ENCODE peak calls at places on chromosomes 4 and X, in seven cellular contexts. One of them, this sample, is unnamed.

GRCh38 chrX:97602465-97603258 is 719.0 kb downstream of the RPA4 start:
- DNase-seq in PC-9: no peak
- DNase-seq in AG10803: no peak
- DNase-seq in fibroblast of mammary gland: no peak
- DNase-seq in tibial artery: no peak
- DNase-seq in A549: no peak
- DNase-seq in neural progenitor cell: no peak
- DNase-seq in this sample: no peak

GRCh38 chrX:52933213-52933612 is 25.1 kb downstream of the FAM156A start:
- DNase-seq in A549: no peak
- DNase-seq in AG10803: no peak
- DNase-seq in PC-9: no peak
- DNase-seq in fibroblast of mammary gland: no peak
- DNase-seq in neural progenitor cell: no peak
- DNase-seq in tibial artery: no peak
- DNase-seq in this sample: peak

GRCh38 chr4:153465145-153465544 is 1.0 kb upstream of the TMEM131L start:
- DNase-seq in tibial artery: no peak
- DNase-seq in PC-9: no peak
- DNase-seq in AG10803: no peak
- DNase-seq in fibroblast of mammary gland: no peak
- DNase-seq in neural progenitor cell: no peak
- DNase-seq in A549: no peak
- DNase-seq in this sample: no peak

GRCh38 chr4:5758741-5759140 is 47.7 kb downstream of the EVC start:
- DNase-seq in neural progenitor cell: no peak
- DNase-seq in A549: peak
- DNase-seq in tibial artery: no peak
- DNase-seq in PC-9: peak
- DNase-seq in AG10803: peak
- DNase-seq in fibroblast of mammary gland: peak
- DNase-seq in this sample: no peak

GRCh38 chr4:76376534-76376933 is 44.4 kb downstream of the CCDC158 start:
- DNase-seq in fibroblast of mammary gland: no peak
- DNase-seq in PC-9: no peak
- DNase-seq in AG10803: no peak
- DNase-seq in neural progenitor cell: no peak
- DNase-seq in A549: no peak
- DNase-seq in tibial artery: no peak
- DNase-seq in this sample: no peak

GRCh38 chr4:168451744-168452394 is 28.4 kb downstream of the DDX60L start:
- DNase-seq in fibroblast of mammary gland: peak
- DNase-seq in PC-9: peak
- DNase-seq in neural progenitor cell: no peak
- DNase-seq in AG10803: peak
- DNase-seq in tibial artery: no peak
- DNase-seq in A549: no peak
- DNase-seq in this sample: no peak

GRCh38 chrX:3680459-3680858 is 33.0 kb downstream of the PRKX start:
- DNase-seq in AG10803: no peak
- DNase-seq in neural progenitor cell: no peak
- DNase-seq in A549: no peak
- DNase-seq in tibial artery: no peak
- DNase-seq in PC-9: no peak
- DNase-seq in fibroblast of mammary gland: no peak
- DNase-seq in this sample: no peak

GRCh38 chr4:21130606-21131005 is 430.3 kb downstream of the PACRGL start:
- DNase-seq in A549: no peak
- DNase-seq in tibial artery: no peak
- DNase-seq in PC-9: no peak
- DNase-seq in fibroblast of mammary gland: no peak
- DNase-seq in neural progenitor cell: no peak
- DNase-seq in AG10803: no peak
- DNase-seq in this sample: no peak

GRCh38 chr4:154982187-154983047 is 201.3 kb downstream of the RBM46 start:
- DNase-seq in A549: peak
- DNase-seq in neural progenitor cell: peak
- DNase-seq in AG10803: peak
- DNase-seq in fibroblast of mammary gland: peak
- DNase-seq in tibial artery: peak
- DNase-seq in PC-9: no peak
- DNase-seq in this sample: peak

GRCh38 chr4:40055379-40055872 is 1.2 kb upstream of the N4BP2 start:
- DNase-seq in tibial artery: no peak
- DNase-seq in neural progenitor cell: no peak
- DNase-seq in PC-9: no peak
- DNase-seq in A549: no peak
- DNase-seq in AG10803: peak
- DNase-seq in fibroblast of mammary gland: no peak
- DNase-seq in this sample: no peak

GRCh38 chr4:40057540-40058091 is 966 bp downstream of the N4BP2 start:
- DNase-seq in neural progenitor cell: peak
- DNase-seq in PC-9: peak
- DNase-seq in tibial artery: peak
- DNase-seq in AG10803: peak
- DNase-seq in fibroblast of mammary gland: peak
- DNase-seq in A549: peak
- DNase-seq in this sample: peak

GRCh38 chr4:40058121-40058520 is 1.5 kb downstream of the N4BP2 start:
- DNase-seq in fibroblast of mammary gland: peak
- DNase-seq in AG10803: no peak
- DNase-seq in neural progenitor cell: no peak
- DNase-seq in PC-9: no peak
- DNase-seq in A549: no peak
- DNase-seq in tibial artery: no peak
- DNase-seq in this sample: no peak

GRCh38 chr4:40056722-40057539 is at the start of gene N4BP2:
- DNase-seq in neural progenitor cell: peak
- DNase-seq in tibial artery: peak
- DNase-seq in fibroblast of mammary gland: peak
- DNase-seq in PC-9: peak
- DNase-seq in AG10803: peak
- DNase-seq in A549: peak
- DNase-seq in this sample: peak

GRCh38 chr4:40055873-40056721 is 553 bp upstream of the N4BP2 start:
- DNase-seq in neural progenitor cell: peak
- DNase-seq in PC-9: peak
- DNase-seq in A549: peak
- DNase-seq in tibial artery: peak
- DNase-seq in fibroblast of mammary gland: peak
- DNase-seq in AG10803: peak
- DNase-seq in this sample: peak
- H3K4me3 ChIP-seq in neural progenitor cell: peak
- H3K4me3 ChIP-seq in PC-9: peak
- H3K4me3 ChIP-seq in A549: peak
- H3K4me3 ChIP-seq in tibial artery: peak
- H3K4me3 ChIP-seq in fibroblast of mammary gland: peak
- H3K4me3 ChIP-seq in AG10803: peak
- H3K4me3 ChIP-seq in this sample: peak

DNA sequence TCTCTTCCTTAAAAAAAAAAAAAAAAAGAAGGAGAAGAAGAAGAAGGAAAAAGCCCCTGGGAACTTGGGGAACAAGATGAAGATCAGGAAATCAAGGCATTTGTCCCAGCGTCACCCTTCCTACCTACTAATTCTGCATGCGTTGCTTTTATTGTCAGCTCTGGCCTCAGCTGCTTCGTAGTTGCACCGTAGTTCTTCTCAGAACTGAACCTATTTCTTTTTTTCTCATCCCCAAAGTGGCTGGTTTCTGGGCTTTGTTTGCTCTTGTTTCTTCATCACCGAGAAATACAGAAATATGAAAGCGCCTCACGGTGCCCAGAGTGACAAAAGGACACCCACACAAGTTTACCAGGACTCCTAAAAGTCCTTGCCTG is 891 bp downstream of the PRKG2 start:
- DNase-seq in A549: no peak
- DNase-seq in fibroblast of mammary gland: no peak
- DNase-seq in AG10803: no peak
- DNase-seq in tibial artery: no peak
- DNase-seq in neural progenitor cell: no peak
- DNase-seq in PC-9: no peak
- DNase-seq in this sample: no peak
- H3K4me3 ChIP-seq in A549: peak
- H3K4me3 ChIP-seq in fibroblast of mammary gland: peak
- H3K4me3 ChIP-seq in AG10803: peak
- H3K4me3 ChIP-seq in tibial artery: peak
- H3K4me3 ChIP-seq in neural progenitor cell: peak
- H3K4me3 ChIP-seq in PC-9: no peak
- H3K4me3 ChIP-seq in this sample: no peak

GRCh38 chr4:143358923-143359694 is 22.4 kb downstream of the GAB1 start:
- DNase-seq in AG10803: peak
- DNase-seq in fibroblast of mammary gland: peak
- DNase-seq in PC-9: peak
- DNase-seq in tibial artery: no peak
- DNase-seq in A549: no peak
- DNase-seq in neural progenitor cell: no peak
- DNase-seq in this sample: peak
- H3K4me3 ChIP-seq in AG10803: no peak
- H3K4me3 ChIP-seq in fibroblast of mammary gland: no peak
- H3K4me3 ChIP-seq in PC-9: no peak
- H3K4me3 ChIP-seq in tibial artery: no peak
- H3K4me3 ChIP-seq in A549: no peak
- H3K4me3 ChIP-seq in neural progenitor cell: no peak
- H3K4me3 ChIP-seq in this sample: no peak

GRCh38 chr4:70619288-70619687 is 9.3 kb upstream of the ENAM start:
- DNase-seq in fibroblast of mammary gland: no peak
- DNase-seq in AG10803: no peak
- DNase-seq in tibial artery: no peak
- DNase-seq in PC-9: no peak
- DNase-seq in neural progenitor cell: no peak
- DNase-seq in A549: no peak
- DNase-seq in this sample: no peak

GRCh38 chr4:70619778-70620177 is 8.8 kb upstream of the ENAM start:
- DNase-seq in AG10803: no peak
- DNase-seq in tibial artery: no peak
- DNase-seq in PC-9: no peak
- DNase-seq in A549: no peak
- DNase-seq in neural progenitor cell: no peak
- DNase-seq in fibroblast of mammary gland: no peak
- DNase-seq in this sample: no peak

GRCh38 chr4:70608324-70608723 is 16.3 kb downstream of the AMBN start:
- DNase-seq in A549: no peak
- DNase-seq in AG10803: no peak
- DNase-seq in neural progenitor cell: no peak
- DNase-seq in PC-9: no peak
- DNase-seq in fibroblast of mammary gland: no peak
- DNase-seq in tibial artery: no peak
- DNase-seq in this sample: no peak

GRCh38 chr4:70613182-70613892 is 15.2 kb upstream of the ENAM start:
- DNase-seq in tibial artery: no peak
- DNase-seq in AG10803: no peak
- DNase-seq in fibroblast of mammary gland: no peak
- DNase-seq in A549: no peak
- DNase-seq in neural progenitor cell: no peak
- DNase-seq in PC-9: no peak
- DNase-seq in this sample: no peak

GRCh38 chr4:70613893-70614572 is 14.5 kb upstream of the ENAM start:
- DNase-seq in fibroblast of mammary gland: no peak
- DNase-seq in AG10803: peak
- DNase-seq in neural progenitor cell: no peak
- DNase-seq in tibial artery: no peak
- DNase-seq in A549: no peak
- DNase-seq in PC-9: no peak
- DNase-seq in this sample: no peak
- H3K4me3 ChIP-seq in fibroblast of mammary gland: no peak
- H3K4me3 ChIP-seq in AG10803: peak
- H3K4me3 ChIP-seq in neural progenitor cell: no peak
- H3K4me3 ChIP-seq in tibial artery: peak
- H3K4me3 ChIP-seq in A549: no peak
- H3K4me3 ChIP-seq in PC-9: no peak
- H3K4me3 ChIP-seq in this sample: no peak

DNA sequence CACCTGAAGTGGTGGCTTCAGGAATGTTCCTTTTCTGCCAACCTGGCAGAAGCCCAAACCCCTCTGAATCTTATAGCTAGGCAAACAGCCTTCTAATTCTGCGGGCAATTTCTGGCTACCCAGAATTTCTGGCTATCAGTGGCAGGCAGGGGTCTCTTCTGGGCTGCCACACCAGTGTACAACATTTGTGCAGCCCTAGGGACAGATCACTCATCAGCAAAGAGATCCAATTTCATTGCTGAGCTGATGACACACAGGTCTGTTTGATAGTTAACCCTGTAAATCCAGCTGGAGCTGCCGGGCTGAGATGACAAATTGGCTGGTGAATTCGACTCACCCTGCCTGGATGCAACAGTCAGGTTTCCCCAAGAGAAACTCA is 2.4 kb downstream of the MID1 start:
- DNase-seq in neural progenitor cell: no peak
- DNase-seq in tibial artery: no peak
- DNase-seq in AG10803: peak
- DNase-seq in PC-9: peak
- DNase-seq in A549: peak
- DNase-seq in fibroblast of mammary gland: peak
- DNase-seq in this sample: no peak
- H3K4me3 ChIP-seq in neural progenitor cell: peak
- H3K4me3 ChIP-seq in tibial artery: no peak
- H3K4me3 ChIP-seq in AG10803: peak
- H3K4me3 ChIP-seq in PC-9: peak
- H3K4me3 ChIP-seq in A549: peak
- H3K4me3 ChIP-seq in fibroblast of mammary gland: peak
- H3K4me3 ChIP-seq in this sample: no peak

GRCh38 chrX:4682637-4683036 is 969.2 kb upstream of the PRKX start:
- DNase-seq in A549: no peak
- DNase-seq in neural progenitor cell: no peak
- DNase-seq in AG10803: no peak
- DNase-seq in tibial artery: no peak
- DNase-seq in fibroblast of mammary gland: no peak
- DNase-seq in PC-9: no peak
- DNase-seq in this sample: no peak
- H3K4me3 ChIP-seq in A549: no peak
- H3K4me3 ChIP-seq in neural progenitor cell: no peak
- H3K4me3 ChIP-seq in AG10803: no peak
- H3K4me3 ChIP-seq in tibial artery: no peak
- H3K4me3 ChIP-seq in fibroblast of mammary gland: no peak
- H3K4me3 ChIP-seq in PC-9: no peak
- H3K4me3 ChIP-seq in this sample: no peak

GRCh38 chr4:34891892-34892291 is 1352.4 kb downstream of the ARAP2 start:
- DNase-seq in AG10803: no peak
- DNase-seq in tibial artery: no peak
- DNase-seq in PC-9: no peak
- DNase-seq in neural progenitor cell: no peak
- DNase-seq in A549: no peak
- DNase-seq in fibroblast of mammary gland: no peak
- DNase-seq in this sample: no peak
- H3K4me3 ChIP-seq in AG10803: no peak
- H3K4me3 ChIP-seq in tibial artery: no peak
- H3K4me3 ChIP-seq in PC-9: no peak
- H3K4me3 ChIP-seq in neural progenitor cell: no peak
- H3K4me3 ChIP-seq in A549: no peak
- H3K4me3 ChIP-seq in fibroblast of mammary gland: no peak
- H3K4me3 ChIP-seq in this sample: no peak